ENCODE peak calls at places on chromosomes 6 and 20, in five cellular contexts. R is dorsolateral prefrontal cortex, M is brain microvascular endothelial cell, T is fibroblast of lung, G is hepatocyte. J is an unnamed sample.

GRCh38 chr6:66849843-66850242 is 1142.8 kb upstream of the EYS start:
- DNase-seq in R (no peak), M (no peak), T (peak; percentile 26), G (no peak), J (no peak)

GRCh38 chr6:107154131-107154906 is 39.0 kb upstream of the BEND3 start:
- DNase-seq in R (no peak), M (no peak), T (no peak), G (peak; percentile 66), J (no peak)

GRCh38 chr20:32263398-32263954 is 14.0 kb upstream of the KIF3B start:
- DNase-seq in R (no peak), M (no peak), T (no peak), G (no peak), J (no peak)

GRCh38 chr6:79632580-79632979 is 1.5 kb downstream of the SH3BGRL2 start:
- DNase-seq in R (no peak), M (no peak), T (no peak), G (no peak), J (no peak)

GRCh38 chr6:126945150-126945549 is 173.3 kb upstream of the RSPO3 start:
- DNase-seq in R (no peak), M (no peak), T (no peak), G (no peak), J (no peak)

GRCh38 chr6:18384621-18385020 is 2.5 kb upstream of the RNF144B start:
- DNase-seq in R (no peak), M (no peak), T (no peak), G (no peak), J (no peak)

GRCh38 chr6:135162678-135163439 is 18.2 kb upstream of the MYB start:
- DNase-seq in R (no peak), M (no peak), T (no peak), G (peak; percentile 8), J (no peak)

GRCh38 chr20:22663528-22664025 is 79.2 kb upstream of the FOXA2 start:
- DNase-seq in R (no peak), M (no peak), T (no peak), G (no peak), J (no peak)

GRCh38 chr6:134937426-134937825 is 12.5 kb downstream of the ALDH8A1 start:
- DNase-seq in R (no peak), M (no peak), T (no peak), G (no peak), J (no peak)

GRCh38 chr6:124007915-124008688 is 204.4 kb downstream of the NKAIN2 start:
- DNase-seq in R (no peak), M (no peak), T (peak; percentile 4), G (no peak), J (no peak)

GRCh38 chr6:132333639-132334516 is 67.4 kb downstream of the MOXD1 start:
- DNase-seq in R (no peak), M (peak; percentile 92), T (peak; percentile 75), G (peak; percentile 72), J (no peak)

GRCh38 chr20:4894409-4894808 is 106.9 kb downstream of the SLC23A2 start:
- DNase-seq in R (no peak), M (no peak), T (no peak), G (no peak), J (no peak)

GRCh38 chr6:138817799-138818198 is 21.9 kb downstream of the ECT2L start:
- DNase-seq in R (no peak), M (peak; percentile 84), T (peak; percentile 41), G (peak; percentile 88), J (no peak)

GRCh38 chr20:23832775-23833508 is 6.4 kb upstream of the CST2 start:
- DNase-seq in R (no peak), M (no peak), T (no peak), G (no peak), J (no peak)

GRCh38 chr20:63545814-63546213 is 1.7 kb downstream of the SRMS start:
- DNase-seq in R (no peak), M (no peak), T (no peak), G (no peak), J (no peak)

GRCh38 chr20:19096847-19097246 is 115.6 kb upstream of the SLC24A3 start:
- DNase-seq in R (no peak), M (no peak), T (no peak), G (no peak), J (no peak)

GRCh38 chr6:157867155-157867559 is 44.1 kb downstream of the SNX9 start:
- DNase-seq in R (no peak), M (peak; percentile 49), T (peak; percentile 34), G (no peak), J (no peak)

GRCh38 chr20:62243106-62243505 is 4.8 kb downstream of the OSBPL2 start:
- DNase-seq in R (no peak), M (no peak), T (no peak), G (no peak), J (no peak)

GRCh38 chr6:21263531-21264287 is 329.8 kb upstream of the SOX4 start:
- DNase-seq in R (no peak), M (peak; percentile 41), T (peak; percentile 19), G (peak; percentile 44), J (no peak)

DNA sequence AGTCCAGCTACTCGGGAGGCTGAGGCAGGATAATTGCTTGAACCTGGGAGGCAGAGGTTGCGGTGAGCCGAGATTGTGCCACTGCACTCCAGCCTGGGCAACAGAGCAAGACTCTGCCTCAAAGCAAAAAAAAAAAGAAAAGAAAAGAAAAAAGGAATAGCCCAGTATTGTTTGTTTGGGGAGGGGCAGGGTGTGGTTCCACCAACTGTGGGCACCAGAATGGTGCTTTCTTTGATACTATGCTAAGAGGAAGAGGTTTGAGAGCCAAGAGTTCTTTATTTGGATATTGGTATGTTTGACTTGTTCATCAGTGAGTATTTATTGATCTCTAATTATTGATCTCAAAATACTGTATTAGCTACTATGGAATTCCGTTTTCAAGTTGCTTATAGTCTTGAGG is 72.2 kb downstream of the CEP57L1 start:
- DNase-seq in R (no peak), M (no peak), T (no peak), G (no peak), J (no peak)
- H3K27ac ChIP-seq in R (no peak overlapping the region), M (no peak overlapping the region), T (no peak overlapping the region), G (no peak overlapping the region), J (no peak overlapping the region)

GRCh38 chr20:29298271-29298590 is 1959.2 kb upstream of the DEFB115 start:
- DNase-seq in R (no peak), M (no peak), T (no peak), G (no peak), J (no peak)

GRCh38 chr20:29298759-29299613 is 1958.5 kb upstream of the DEFB115 start:
- DNase-seq in R (no peak), M (no peak), T (peak; percentile 16), G (no peak), J (no peak)

GRCh38 chr20:29299811-29300578 is 1957.5 kb upstream of the DEFB115 start:
- DNase-seq in R (no peak), M (no peak), T (no peak), G (no peak), J (no peak)

GRCh38 chr20:29296256-29297230 is 1960.9 kb upstream of the DEFB115 start:
- DNase-seq in R (no peak), M (no peak), T (no peak), G (no peak), J (no peak)

DNA sequence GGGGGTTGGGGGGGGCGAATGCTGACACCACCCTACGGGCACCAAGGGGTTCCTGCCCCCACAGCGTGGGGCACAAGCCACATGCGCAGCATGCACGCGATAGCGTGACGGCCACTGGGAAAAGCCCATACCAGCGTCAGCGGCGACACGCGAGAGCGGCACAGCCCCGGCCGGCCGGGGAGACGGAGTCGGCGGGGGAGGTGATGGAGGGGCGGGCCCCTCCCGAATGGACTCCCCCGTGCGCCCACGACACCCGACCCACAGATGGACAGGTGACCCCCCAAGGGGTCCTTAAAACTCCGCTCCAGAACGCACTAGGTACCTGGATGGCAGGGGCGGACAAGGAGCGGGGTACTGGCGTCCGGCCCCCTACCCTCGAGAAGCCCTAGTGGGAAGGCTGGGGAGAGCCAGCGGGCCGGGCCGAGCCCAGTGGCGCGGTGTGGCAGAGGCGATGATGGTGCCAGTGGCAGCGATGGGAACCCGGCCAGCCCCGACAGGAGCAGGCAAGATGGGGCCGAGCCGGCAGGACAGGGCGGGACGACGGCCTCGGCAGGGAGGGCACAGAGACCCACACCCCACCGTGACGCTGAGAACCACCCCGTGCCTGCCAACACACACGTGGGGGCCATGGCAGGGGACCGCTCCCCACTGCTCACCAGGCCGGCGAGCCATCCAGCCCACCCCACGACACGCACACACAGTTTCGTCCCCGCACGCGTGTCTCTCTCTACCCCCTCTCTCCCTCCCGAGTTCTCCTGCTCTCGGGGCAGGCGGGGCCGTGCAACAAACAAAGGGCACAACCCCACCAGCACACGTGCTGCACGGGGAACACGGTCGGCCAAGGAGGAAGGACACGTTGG is 1959.8 kb upstream of the DEFB115 start:
- DNase-seq in R (no peak), M (no peak), T (no peak), G (no peak), J (no peak)
- H3K27ac ChIP-seq in R (no peak overlapping the region), M (no peak overlapping the region), T (no peak overlapping the region), G (no peak overlapping the region), J (no peak overlapping the region)

GRCh38 chr6:24982231-24982630 is 46.5 kb upstream of the RIPOR2 start:
- DNase-seq in R (no peak), M (no peak), T (peak; percentile 21), G (no peak), J (no peak)
- H3K27ac ChIP-seq in R (no peak overlapping the region), M (no peak overlapping the region), T (no peak overlapping the region), G (no peak overlapping the region), J (no peak overlapping the region)

GRCh38 chr6:41736207-41736710 is 851 bp upstream of the TFEB start:
- DNase-seq in R (no peak), M (no peak), T (no peak), G (no peak), J (no peak)

GRCh38 chr6:41733349-41733706 is 2.1 kb downstream of the TFEB start:
- DNase-seq in R (no peak), M (no peak), T (no peak), G (no peak), J (no peak)

GRCh38 chr6:41733707-41734665 is 1.4 kb downstream of the TFEB start:
- DNase-seq in R (peak; percentile 88), M (peak; percentile 54), T (peak; percentile 58), G (peak; percentile 93), J (peak; percentile 86)

GRCh38 chr6:41735427-41736206 is at the start of gene TFEB:
- DNase-seq in R (peak; percentile 95), M (peak; percentile 87), T (peak; percentile 89), G (peak; percentile 96), J (peak; percentile 88)

GRCh38 chr6:41734666-41735426 is 562 bp downstream of the TFEB start:
- DNase-seq in R (peak; percentile 88), M (peak; percentile 67), T (peak; percentile 71), G (peak; percentile 89), J (peak; percentile 81)
- H3K27ac ChIP-seq in R (peak overlapping the region; percentile 98), M (peak overlapping the region; percentile 72), T (no peak overlapping the region), G (peak overlapping the region; percentile 97), J (peak overlapping the region; percentile 99)